ENCODE peak calls at places on chromosomes 12 and 14, in nine cellular contexts. R is IMR-90; F is cardiac muscle cell; L is Peyer's patch; N is brain microvascular endothelial cell; B is CD8-positive, alpha-beta T cell; O is fibroblast of lung; Y is lung; C is HCT116. G is an unnamed sample. For H3K27me3, the result is how much of the 10 kb centered on the place peaks cover.

GRCh38 chr12:27013606-27014084 is 539 bp downstream of the TM7SF3 start:
- DNase-seq in R (peak), F (peak), L (no peak), N (peak), B (no peak), O (peak), Y (no peak), C (no peak), G (no peak)

GRCh38 chr12:115378296-115378695 is 694.3 kb upstream of the TBX3 start:
- DNase-seq in R (no peak), F (peak), L (no peak), N (no peak), B (no peak), O (no peak), Y (no peak), C (no peak), G (no peak)

GRCh38 chr14:34688470-34689206 is 25.8 kb downstream of the CFL2 start:
- DNase-seq in R (no peak), F (no peak), L (no peak), N (no peak), B (no peak), O (no peak), Y (no peak), C (no peak), G (no peak)

GRCh38 chr12:76470028-76470939 is 89.3 kb downstream of the OSBPL8 start:
- DNase-seq in R (peak), F (peak), L (no peak), N (peak), B (no peak), O (peak), Y (no peak), C (no peak), G (peak)

GRCh38 chr12:66900616-66901015 is 221.7 kb upstream of the GRIP1 start:
- DNase-seq in R (no peak), F (no peak), L (no peak), N (no peak), B (no peak), O (peak), Y (no peak), C (no peak), G (no peak)

GRCh38 chr12:7374423-7375144 is 69.4 kb downstream of the CD163L1 start:
- DNase-seq in R (peak), F (peak), L (no peak), N (peak), B (no peak), O (no peak), Y (no peak), C (peak), G (no peak)

GRCh38 chr12:51954465-51955361 is 3.2 kb downstream of the ACVR1B start:
- DNase-seq in R (no peak), F (peak), L (no peak), N (no peak), B (no peak), O (no peak), Y (no peak), C (no peak), G (no peak)

GRCh38 chr12:75437564-75437963 is 43.0 kb upstream of the GLIPR1 start:
- DNase-seq in R (peak), F (peak), L (no peak), N (peak), B (no peak), O (peak), Y (no peak), C (no peak), G (no peak)

GRCh38 chr12:89379100-89379838 is 27.0 kb upstream of the DUSP6 start:
- DNase-seq in R (no peak), F (no peak), L (no peak), N (no peak), B (no peak), O (no peak), Y (no peak), C (no peak), G (no peak)

GRCh38 chr12:212799-213526 is 994 bp downstream of the SLC6A12 start:
- DNase-seq in R (peak), F (peak), L (no peak), N (no peak), B (no peak), O (no peak), Y (no peak), C (no peak), G (no peak)

GRCh38 chr12:74418573-74418972 is 119.1 kb upstream of the ATXN7L3B start:
- DNase-seq in R (no peak), F (no peak), L (no peak), N (no peak), B (no peak), O (no peak), Y (no peak), C (no peak), G (no peak)

GRCh38 chr12:115661103-115661502 is 616.4 kb downstream of the MED13L start:
- DNase-seq in R (no peak), F (peak), L (no peak), N (no peak), B (no peak), O (peak), Y (no peak), C (no peak), G (no peak)

GRCh38 chr14:91326514-91326832 is 82.0 kb upstream of the GPR68 start:
- DNase-seq in R (no peak), F (no peak), L (no peak), N (no peak), B (no peak), O (no peak), Y (no peak), C (no peak), G (no peak)

GRCh38 chr12:125606312-125606711 is 541.1 kb downstream of the AACS start:
- DNase-seq in R (no peak), F (no peak), L (no peak), N (no peak), B (no peak), O (no peak), Y (no peak), C (no peak), G (no peak)

GRCh38 chr12:76674669-76675315 is 89.1 kb upstream of the ZDHHC17 start:
- DNase-seq in R (no peak), F (no peak), L (no peak), N (no peak), B (no peak), O (no peak), Y (no peak), C (no peak), G (no peak)

GRCh38 chr14:23442721-23443356 is 7.4 kb upstream of the MYH7 start:
- DNase-seq in R (no peak), F (no peak), L (no peak), N (no peak), B (no peak), O (no peak), Y (no peak), C (no peak), G (no peak)

GRCh38 chr14:66405158-66405557 is 81.0 kb upstream of the CCDC196 start:
- DNase-seq in R (peak), F (peak), L (no peak), N (peak), B (no peak), O (peak), Y (no peak), C (no peak), G (no peak)

GRCh38 chr14:94542111-94542810 is 19.0 kb upstream of the SERPINA4 start:
- DNase-seq in R (peak), F (peak), L (no peak), N (peak), B (no peak), O (peak), Y (no peak), C (no peak), G (no peak)

GRCh38 chr12:46354799-46355194 is 17.8 kb downstream of the SLC38A2 start:
- DNase-seq in R (no peak), F (no peak), L (no peak), N (no peak), B (no peak), O (no peak), Y (no peak), C (no peak), G (no peak)

GRCh38 chr12:2396448-2396871 is 343.7 kb downstream of the CACNA1C start:
- DNase-seq in R (peak), F (peak), L (no peak), N (no peak), B (no peak), O (peak), Y (peak), C (no peak), G (no peak)

GRCh38 chr14:32400480-32400879 is 71.4 kb downstream of the AKAP6 start:
- DNase-seq in R (peak), F (no peak), L (no peak), N (no peak), B (no peak), O (peak), Y (no peak), C (no peak), G (no peak)

GRCh38 chr14:104749111-104749649 is 3.8 kb upstream of the SIVA1 start:
- DNase-seq in R (peak), F (no peak), L (peak), N (no peak), B (no peak), O (peak), Y (no peak), C (no peak), G (no peak)

GRCh38 chr12:1161197-1161596 is 170.2 kb downstream of the ERC1 start:
- DNase-seq in R (no peak), F (no peak), L (no peak), N (no peak), B (no peak), O (no peak), Y (no peak), C (no peak), G (no peak)

GRCh38 chr14:37591941-37592287 is 3.1 kb downstream of the FOXA1 start:
- DNase-seq in R (no peak), F (no peak), L (peak), N (no peak), B (no peak), O (no peak), Y (peak), C (no peak), G (no peak)

GRCh38 chr14:31559939-31560338 is 1.3 kb upstream of the NUBPL start:
- DNase-seq in R (no peak), F (no peak), L (no peak), N (no peak), B (no peak), O (no peak), Y (no peak), C (no peak), G (no peak)

GRCh38 chr12:30599631-30600030 is 96.0 kb downstream of the IPO8 start:
- DNase-seq in R (peak), F (no peak), L (no peak), N (peak), B (no peak), O (no peak), Y (no peak), C (no peak), G (no peak)

GRCh38 chr12:12428961-12429657 is 72.2 kb downstream of the BORCS5 start:
- DNase-seq in R (no peak), F (no peak), L (no peak), N (no peak), B (no peak), O (peak), Y (no peak), C (no peak), G (no peak)

GRCh38 chr14:34059925-34060746 is 109.3 kb upstream of the EGLN3 start:
- DNase-seq in R (peak), F (peak), L (peak), N (peak), B (no peak), O (peak), Y (peak), C (no peak), G (peak)

GRCh38 chr12:78406776-78407335 is 457.7 kb upstream of the SYT1 start:
- DNase-seq in R (peak), F (peak), L (no peak), N (peak), B (no peak), O (peak), Y (no peak), C (no peak), G (no peak)

GRCh38 chr14:47332099-47332498 is 343.3 kb downstream of the MDGA2 start:
- DNase-seq in R (no peak), F (no peak), L (no peak), N (no peak), B (no peak), O (no peak), Y (no peak), C (no peak), G (no peak)

GRCh38 chr14:47332939-47333338 is 342.5 kb downstream of the MDGA2 start:
- DNase-seq in R (no peak), F (no peak), L (no peak), N (no peak), B (no peak), O (no peak), Y (no peak), C (no peak), G (no peak)
- TF ChIP-seq CTCF in R (no peak), F (no peak), L (peak), N (no peak), B (no peak), O (no peak), Y (no peak), C (no peak), G (no peak)

GRCh38 chr14:75427126-75427481 is 718 bp upstream of the JDP2 start:
- DNase-seq in R (no peak), F (no peak), L (no peak), N (no peak), B (no peak), O (no peak), Y (no peak), C (no peak), G (no peak)
- H3K27ac ChIP-seq in R (peak), F (peak), L (peak), N (no peak), B (no peak), O (no peak), Y (peak), C (peak), G (peak)

GRCh38 chr12:124228050-124228711 is 66.7 kb upstream of the RFLNA start:
- DNase-seq in R (no peak), F (no peak), L (no peak), N (no peak), B (no peak), O (no peak), Y (no peak), C (no peak), G (no peak)

GRCh38 chr12:124222368-124223245 is 72.3 kb upstream of the RFLNA start:
- DNase-seq in R (no peak), F (no peak), L (no peak), N (no peak), B (no peak), O (no peak), Y (no peak), C (no peak), G (no peak)

GRCh38 chr12:124224535-124225110 is 70.3 kb upstream of the RFLNA start:
- DNase-seq in R (no peak), F (no peak), L (no peak), N (no peak), B (no peak), O (no peak), Y (no peak), C (no peak), G (no peak)

GRCh38 chr12:124230117-124230757 is 64.7 kb upstream of the RFLNA start:
- DNase-seq in R (no peak), F (no peak), L (no peak), N (no peak), B (no peak), O (no peak), Y (no peak), C (no peak), G (no peak)

DNA sequence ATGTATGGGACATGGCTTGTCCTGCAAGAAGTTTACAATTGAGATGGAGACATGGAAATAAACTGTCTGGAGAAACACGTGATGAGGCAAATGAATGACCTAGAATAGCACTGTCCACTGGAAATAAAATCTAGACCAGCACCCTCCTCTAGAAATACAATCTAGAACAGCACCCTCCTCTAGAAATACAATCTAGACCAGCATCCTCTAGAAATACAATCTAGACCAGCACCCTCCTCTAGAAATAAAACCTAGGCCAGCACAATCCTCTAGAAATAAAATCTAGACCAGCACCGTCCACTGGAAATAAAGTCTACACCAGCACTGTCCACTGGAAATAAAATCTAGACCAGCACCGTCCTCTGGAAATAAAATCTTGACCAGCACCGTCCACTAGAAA is 69.2 kb upstream of the RFLNA start:
- DNase-seq in R (no peak), F (no peak), L (no peak), N (no peak), B (no peak), O (no peak), Y (no peak), C (no peak), G (no peak)
- H3K27me3 ChIP-seq in R (under half), F (under half), L (under half), N (under half), B (under half), O (under half), Y (under half), C (under half), G (under half)

GRCh38 chr12:132955094-132955932 is 793 bp downstream of the ZNF605 start:
- DNase-seq in R (peak), F (peak), L (no peak), N (peak), B (no peak), O (peak), Y (peak), C (no peak), G (no peak)
- TF ChIP-seq CTCF in R (no peak), F (no peak), L (no peak), N (no peak), B (no peak), O (no peak), Y (no peak), C (no peak), G (peak)

GRCh38 chr14:103625361-103626095 is 3.5 kb upstream of the KLC1 start:
- DNase-seq in R (no peak), F (no peak), L (no peak), N (no peak), B (no peak), O (no peak), Y (no peak), C (no peak), G (no peak)
- H3K27ac ChIP-seq in R (no peak), F (no peak), L (peak), N (no peak), B (no peak), O (peak), Y (no peak), C (no peak), G (peak)

DNA sequence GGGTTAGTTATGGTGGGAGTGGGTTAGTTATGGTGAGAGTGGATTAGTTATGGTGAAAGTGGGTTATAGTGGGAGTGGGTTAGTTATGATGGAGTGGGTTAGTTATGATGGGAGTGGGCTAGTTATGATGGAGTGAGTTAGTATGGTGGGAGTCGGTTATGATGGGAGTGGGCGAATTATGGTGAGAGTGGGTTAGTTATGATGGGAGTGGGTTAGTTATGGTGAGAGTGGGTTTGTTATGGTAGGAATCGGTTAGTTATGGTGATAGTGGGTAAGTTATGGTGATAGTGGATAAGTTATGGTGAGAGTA is 22.1 kb upstream of the SFSWAP start:
- DNase-seq in R (no peak), F (no peak), L (no peak), N (no peak), B (no peak), O (no peak), Y (no peak), C (no peak), G (no peak)
- H3K27me3 ChIP-seq in R (under half), F (under half), L (under half), N (under half), B (under half), O (under half), Y (under half), C (under half), G (under half)

GRCh38 chr14:69711471-69712216 is 55.3 kb upstream of the SRSF5 start:
- DNase-seq in R (no peak), F (no peak), L (no peak), N (no peak), B (no peak), O (no peak), Y (no peak), C (no peak), G (no peak)

GRCh38 chr14:69710378-69710777 is 56.6 kb upstream of the SRSF5 start:
- DNase-seq in R (no peak), F (no peak), L (no peak), N (no peak), B (no peak), O (no peak), Y (no peak), C (no peak), G (no peak)

GRCh38 chr14:69708049-69708448 is 58.9 kb upstream of the SRSF5 start:
- DNase-seq in R (no peak), F (no peak), L (no peak), N (no peak), B (no peak), O (no peak), Y (no peak), C (no peak), G (no peak)

GRCh38 chr14:69711065-69711464 is 55.9 kb upstream of the SRSF5 start:
- DNase-seq in R (peak), F (peak), L (peak), N (no peak), B (no peak), O (no peak), Y (no peak), C (no peak), G (no peak)

GRCh38 chr14:69708586-69709169 is 58.3 kb upstream of the SRSF5 start:
- DNase-seq in R (no peak), F (no peak), L (no peak), N (no peak), B (no peak), O (no peak), Y (no peak), C (no peak), G (no peak)
- TF ChIP-seq CTCF in R (peak), F (peak), L (no peak), N (peak), B (no peak), O (peak), Y (no peak), C (peak), G (no peak)

GRCh38 chr14:78286210-78286609 is 116.0 kb downstream of the NRXN3 start:
- DNase-seq in R (no peak), F (no peak), L (no peak), N (no peak), B (no peak), O (no peak), Y (no peak), C (no peak), G (no peak)
- H3K27ac ChIP-seq in R (no peak), F (no peak), L (no peak), N (no peak), B (no peak), O (no peak), Y (no peak), C (no peak), G (no peak)

GRCh38 chr12:129903956-129904769 is at the start of gene TMEM132D:
- DNase-seq in R (no peak), F (no peak), L (no peak), N (no peak), B (no peak), O (peak), Y (no peak), C (no peak), G (no peak)

GRCh38 chr12:129901256-129901655 is 2.6 kb downstream of the TMEM132D start:
- DNase-seq in R (no peak), F (no peak), L (no peak), N (peak), B (no peak), O (peak), Y (no peak), C (no peak), G (no peak)

GRCh38 chr12:129903092-129903945 is 506 bp downstream of the TMEM132D start:
- DNase-seq in R (no peak), F (no peak), L (no peak), N (no peak), B (no peak), O (peak), Y (no peak), C (no peak), G (no peak)

GRCh38 chr12:129902371-129903091 is 1.3 kb downstream of the TMEM132D start:
- DNase-seq in R (no peak), F (no peak), L (no peak), N (no peak), B (no peak), O (no peak), Y (no peak), C (no peak), G (no peak)

GRCh38 chr12:129900306-129900705 is 3.5 kb downstream of the TMEM132D start:
- DNase-seq in R (no peak), F (no peak), L (no peak), N (no peak), B (no peak), O (no peak), Y (peak), C (no peak), G (no peak)
- H3K27me3 ChIP-seq in R (under half), F (half or more), L (under half), N (under half), B (under half), O (under half), Y (under half), C (under half), G (under half)

DNA sequence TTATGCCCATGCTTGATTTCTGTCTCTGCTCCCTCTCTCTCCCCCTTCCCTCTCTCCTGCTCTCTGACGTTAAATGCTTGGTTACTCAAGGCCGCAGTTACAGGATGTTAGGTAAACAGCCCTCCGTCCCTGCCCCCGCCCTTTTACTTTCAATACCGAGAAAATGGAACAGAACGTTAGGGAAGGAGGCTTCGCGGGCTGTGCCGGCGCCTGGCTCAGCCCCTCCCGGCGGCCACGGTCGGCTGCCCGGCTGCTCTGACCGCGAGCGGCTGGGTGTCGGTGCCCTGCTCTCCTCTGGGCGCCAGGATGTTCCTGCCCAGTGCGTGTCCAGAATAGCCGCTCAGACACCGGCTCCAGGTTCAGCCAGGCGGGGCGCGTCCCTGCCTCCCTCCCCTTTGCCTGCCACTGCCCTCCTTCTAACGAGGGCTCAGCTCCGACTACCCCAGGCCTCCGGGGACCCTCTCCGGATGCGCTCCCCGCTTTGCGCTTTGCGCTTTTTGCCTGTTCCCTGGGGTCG is 166.1 kb downstream of the ADCK1 start:
- DNase-seq in R (peak), F (peak), L (no peak), N (peak), B (no peak), O (peak), Y (no peak), C (no peak), G (no peak)
- TF ChIP-seq CTCF in R (no peak), F (no peak), L (no peak), N (no peak), B (no peak), O (no peak), Y (no peak), C (no peak), G (no peak)

G was measured in thoracic aorta.